ENCODE peak calls at places on chromosomes 13 and 19, in seven cellular contexts. P, Q, X, S, U, F and N are unnamed samples.

GRCh38 chr13:44064376-44064775 is 184.7 kb downstream of the LACC1 start:
- DNase-seq in Q (no peak), X (no peak), F (no peak), P (no peak), S (no peak), U (no peak), N (no peak)

GRCh38 chr19:31553844-31554215 is 204.6 kb upstream of the TSHZ3 start:
- DNase-seq in P (no peak), Q (no peak), S (no peak), X (no peak), F (no peak), U (no peak), N (no peak)

GRCh38 chr13:41196620-41197019 is 2.3 kb upstream of the KBTBD7 start:
- DNase-seq in F (no peak), X (no peak), Q (no peak), P (peak; percentile 13), S (no peak), U (peak; percentile 16), N (no peak)

GRCh38 chr19:41939861-41940442 is 11.7 kb upstream of the ERFL start:
- DNase-seq in Q (peak; percentile 74), X (peak; percentile 87), P (peak; percentile 73), U (no peak), F (no peak), S (no peak), N (no peak)

GRCh38 chr13:55560331-55560730 is 1580.4 kb upstream of the PRR20A start:
- DNase-seq in Q (no peak), P (no peak), F (no peak), X (no peak), U (no peak), S (no peak), N (no peak)

GRCh38 chr19:16402076-16402475 is 69.7 kb downstream of the EPS15L1 start:
- DNase-seq in S (no peak), U (no peak), F (no peak), X (no peak), P (no peak), Q (no peak), N (no peak)

GRCh38 chr19:407501-408440 is 1.2 kb downstream of the C2CD4C start:
- DNase-seq in Q (peak; percentile 53), X (peak; percentile 38), S (no peak), U (no peak), P (no peak), F (no peak), N (no peak)

GRCh38 chr13:71979616-71980015 is 112.6 kb upstream of the DACH1 start:
- DNase-seq in P (peak; percentile 7), U (peak; percentile 4), S (peak; percentile 6), X (no peak), F (no peak), Q (peak; percentile 49), N (peak; percentile 49)

GRCh38 chr19:14111486-14111885 is 6.1 kb downstream of the PRKACA start:
- DNase-seq in U (no peak), X (no peak), F (no peak), P (no peak), Q (no peak), S (no peak), N (no peak)

GRCh38 chr13:21077360-21078353 is 16.3 kb upstream of the LATS2 start:
- DNase-seq in X (no peak), U (no peak), S (no peak), F (no peak), P (no peak), Q (no peak), N (no peak)

GRCh38 chr19:4369888-4370260 is 26.5 kb downstream of the MPND start:
- DNase-seq in F (no peak), S (no peak), Q (peak; percentile 74), X (no peak), P (peak; percentile 34), U (no peak), N (no peak)

GRCh38 chr19:58330458-58330857 is 3.7 kb downstream of the ZSCAN22 start:
- DNase-seq in X (no peak), Q (no peak), F (no peak), P (peak; percentile 66), U (no peak), S (no peak), N (no peak)

GRCh38 chr13:23709521-23709920 is 139.3 kb downstream of the TNFRSF19 start:
- DNase-seq in Q (no peak), F (no peak), U (no peak), X (no peak), S (no peak), P (no peak), N (no peak)

GRCh38 chr13:50679321-50679720 is 164.2 kb downstream of the DLEU7 start:
- DNase-seq in F (no peak), X (no peak), S (no peak), U (no peak), Q (no peak), P (no peak), N (no peak)

DNA sequence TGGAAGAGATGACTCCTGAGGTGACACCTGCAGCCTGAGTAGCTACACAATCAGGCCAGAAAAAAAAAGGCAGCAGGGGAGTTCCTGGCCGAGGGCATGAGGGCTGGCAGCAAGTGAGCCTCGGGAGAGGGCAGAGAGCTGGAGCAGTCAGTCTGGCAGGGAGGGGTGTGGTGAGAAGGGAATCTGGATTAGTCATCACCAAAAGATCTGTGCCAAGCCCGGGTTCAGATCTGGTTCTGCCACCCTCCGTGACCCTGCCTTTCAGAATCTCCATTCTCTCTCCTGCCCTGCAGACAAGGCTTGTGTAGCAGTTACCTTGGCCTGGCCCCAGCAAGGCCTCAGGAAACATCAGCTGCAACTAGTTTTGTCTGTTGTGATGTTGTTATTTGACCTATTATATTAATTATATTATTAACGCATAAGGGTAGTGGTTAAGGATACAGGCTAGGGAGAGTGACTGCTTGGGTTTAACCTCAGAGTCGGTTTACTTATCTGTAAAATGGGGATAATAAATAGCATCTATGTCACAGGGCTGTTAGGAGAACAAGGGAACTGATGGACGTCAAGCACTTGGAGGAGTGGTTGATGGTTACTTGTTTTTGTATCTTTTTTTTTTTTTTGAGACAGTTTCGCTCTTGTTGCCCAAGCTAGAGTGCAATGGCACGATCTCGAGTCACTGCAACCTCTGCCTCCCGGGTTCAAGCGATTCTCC is 2.7 kb upstream of the CAPNS1 start:
- DNase-seq in F (no peak), U (no peak), S (peak; percentile 77), X (no peak), P (no peak), Q (no peak), N (no peak)
- TF ChIP-seq JUND in F (no peak), U (no peak), S (peak; percentile 73), X (peak; percentile 45), P (no peak), Q (no peak), N (peak; percentile 27)

GRCh38 chr19:29410974-29411615 is 114.7 kb upstream of the VSTM2B start:
- DNase-seq in S (no peak), U (no peak), F (no peak), X (no peak), P (no peak), Q (no peak), N (no peak)

GRCh38 chr19:29417048-29417447 is 108.7 kb upstream of the VSTM2B start:
- DNase-seq in Q (no peak), X (no peak), S (no peak), F (no peak), U (no peak), P (no peak), N (no peak)

GRCh38 chr19:29418106-29418684 is 107.6 kb upstream of the VSTM2B start:
- DNase-seq in X (no peak), F (no peak), Q (no peak), U (no peak), P (no peak), S (no peak), N (no peak)

GRCh38 chr19:29413435-29413834 is 112.4 kb upstream of the VSTM2B start:
- DNase-seq in P (no peak), Q (no peak), S (no peak), F (no peak), X (no peak), U (no peak), N (no peak)

DNA sequence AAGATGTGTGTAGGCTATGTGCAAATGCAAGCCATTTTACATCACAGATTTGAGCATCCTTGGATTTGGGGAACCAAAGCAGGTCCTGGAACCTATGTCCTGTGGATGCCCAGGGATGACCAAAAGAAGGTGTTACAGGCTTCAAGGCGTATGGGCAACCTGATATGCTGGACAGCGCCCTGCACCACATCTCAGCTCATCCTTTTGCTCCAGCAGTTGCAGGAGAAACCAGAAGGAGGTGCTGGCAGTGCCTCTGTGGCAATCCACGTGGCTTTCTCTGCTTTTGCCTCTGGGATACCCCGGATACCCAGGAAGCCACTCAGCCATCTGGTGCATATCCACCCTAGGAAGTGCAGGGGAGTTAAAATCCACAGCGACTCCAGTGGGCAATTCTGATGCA is 110.3 kb upstream of the VSTM2B start:
- DNase-seq in P (no peak), F (no peak), S (no peak), Q (peak; percentile 54), X (no peak), U (no peak), N (no peak)
- TF ChIP-seq JUND in P (no peak), F (no peak), S (no peak), Q (peak; percentile 23), X (no peak), U (no peak), N (no peak)

DNA sequence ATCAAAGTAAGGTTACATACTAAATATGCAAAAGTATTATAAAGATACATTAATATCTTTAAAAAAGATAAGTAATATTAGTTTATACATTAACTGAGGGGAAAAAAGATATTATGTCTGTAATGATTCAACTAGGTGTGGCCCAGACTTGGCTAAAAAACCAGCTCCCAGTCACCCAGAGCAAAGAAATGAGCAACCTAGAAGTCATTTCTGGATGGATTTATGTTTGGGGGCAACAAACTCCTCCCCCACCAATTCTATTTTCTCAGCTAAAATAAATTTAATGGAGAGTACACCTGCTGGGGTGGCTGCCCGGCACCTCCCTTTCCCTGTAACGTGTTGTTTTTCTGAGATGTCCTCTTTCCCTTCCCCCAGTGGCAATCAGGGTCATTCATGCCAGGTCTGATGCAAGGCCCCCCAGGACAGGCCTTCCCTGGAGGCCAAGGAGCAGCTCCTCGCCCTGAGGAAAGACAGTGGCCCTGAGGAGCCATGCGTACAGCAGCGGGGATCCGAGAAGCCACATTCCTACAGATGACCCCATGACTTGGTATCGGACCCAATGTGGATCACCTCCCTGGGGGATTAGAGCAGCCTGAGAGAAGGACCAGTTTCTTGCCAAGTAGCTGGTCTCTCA is 78.6 kb upstream of the DOCK9 start:
- DNase-seq in S (no peak), F (no peak), P (no peak), X (no peak), Q (no peak), U (no peak), N (no peak)
- TF ChIP-seq JUND in S (no peak), F (no peak), P (no peak), X (no peak), Q (no peak), U (no peak), N (no peak)

GRCh38 chr13:100594255-100594654 is 5.7 kb upstream of the GGACT start:
- DNase-seq in U (no peak), Q (no peak), F (no peak), X (no peak), P (peak; percentile 27), S (no peak), N (no peak)

GRCh38 chr13:100594731-100595130 is 6.1 kb upstream of the GGACT start:
- DNase-seq in S (no peak), Q (peak; percentile 70), U (peak; percentile 18), F (no peak), X (no peak), P (peak; percentile 53), N (peak; percentile 51)

GRCh38 chr13:100588350-100589177 is at the start of gene GGACT:
- DNase-seq in P (peak; percentile 84), U (peak; percentile 37), Q (peak; percentile 93), S (peak; percentile 54), X (peak; percentile 95), F (peak; percentile 13), N (peak; percentile 67)

GRCh38 chr13:100584901-100585300 is 3.7 kb downstream of the GGACT start:
- DNase-seq in X (no peak), P (no peak), Q (no peak), F (no peak), S (no peak), U (no peak), N (no peak)

GRCh38 chr13:100589178-100589725 is 663 bp upstream of the GGACT start:
- DNase-seq in F (no peak), X (no peak), S (no peak), P (no peak), U (no peak), Q (no peak), N (no peak)
- TF ChIP-seq JUND in F (no peak), X (no peak), S (no peak), P (no peak), U (no peak), Q (no peak), N (no peak)